ENCODE peak calls at places on chromosomes 11 and 22, in seven cellular contexts. A is AG04450; E is trophoblast cell; G is left ventricle myocardium inferior; J is CD4-positive, CD25-positive, alpha-beta regulatory T cell; S is tibial artery; M is colonic mucosa. Z is an unnamed sample.

GRCh38 chr11:44600739-44601416 is 35.4 kb downstream of the CD82 start:
- DNase-seq in A (no peak), E (no peak), G (peak; percentile 56), J (no peak), S (no peak), M (no peak), Z (peak; percentile 61)

GRCh38 chr22:35258144-35258988 is 1.1 kb downstream of the HMGXB4 start:
- DNase-seq in A (no peak), E (no peak), G (no peak), J (no peak), S (no peak), M (peak; percentile 36), Z (no peak)

GRCh38 chr11:77183421-77183984 is 55.5 kb downstream of the MYO7A start:
- DNase-seq in A (no peak), E (no peak), G (no peak), J (no peak), S (no peak), M (no peak), Z (no peak)

GRCh38 chr11:10314199-10315072 is 9.6 kb downstream of the ADM start:
- DNase-seq in A (no peak), E (peak; percentile 43), G (no peak), J (peak; percentile 32), S (no peak), M (no peak), Z (no peak)

GRCh38 chr11:61065955-61066638 is 36.2 kb upstream of the CD5 start:
- DNase-seq in A (no peak), E (no peak), G (no peak), J (no peak), S (no peak), M (no peak), Z (no peak)

GRCh38 chr11:71449596-71449995 is 1.4 kb upstream of the DHCR7 start:
- DNase-seq in A (no peak), E (no peak), G (no peak), J (no peak), S (peak; percentile 15), M (no peak), Z (no peak)

GRCh38 chr22:37806409-37807338 is 1.1 kb upstream of the GCAT start:
- DNase-seq in A (no peak), E (no peak), G (no peak), J (no peak), S (no peak), M (peak; percentile 68), Z (no peak)

GRCh38 chr11:74417379-74417804 is 19.2 kb upstream of the PGM2L1 start:
- DNase-seq in A (no peak), E (peak; percentile 47), G (no peak), J (peak; percentile 54), S (no peak), M (no peak), Z (no peak)

GRCh38 chr22:29744902-29745301 is 21.9 kb downstream of the ZMAT5 start:
- DNase-seq in A (peak; percentile 15), E (no peak), G (no peak), J (no peak), S (peak; percentile 75), M (peak; percentile 32), Z (no peak)

GRCh38 chr11:12914401-12914912 is 94.7 kb upstream of the RASSF10 start:
- DNase-seq in A (no peak), E (peak; percentile 20), G (peak; percentile 75), J (no peak), S (peak; percentile 27), M (peak; percentile 29), Z (peak; percentile 75)

GRCh38 chr22:39090426-39091064 is 6.5 kb upstream of the APOBEC3H start:
- DNase-seq in A (no peak), E (no peak), G (no peak), J (peak; percentile 85), S (no peak), M (no peak), Z (peak; percentile 31)

GRCh38 chr11:76637491-76638266 is 32.9 kb downstream of the LRRC32 start:
- DNase-seq in A (no peak), E (no peak), G (peak; percentile 78), J (no peak), S (peak; percentile 77), M (no peak), Z (peak; percentile 80)

GRCh38 chr22:33875316-33875715 is 45.0 kb downstream of the LARGE1 start:
- DNase-seq in A (no peak), E (no peak), G (peak; percentile 27), J (no peak), S (no peak), M (no peak), Z (peak; percentile 27)

GRCh38 chr11:117872420-117872961 is 4.0 kb downstream of the FXYD6 start:
- DNase-seq in A (no peak), E (no peak), G (peak; percentile 47), J (no peak), S (no peak), M (no peak), Z (peak; percentile 47)

GRCh38 chr11:71129624-71130023 is 122.8 kb downstream of the SHANK2 start:
- DNase-seq in A (no peak), E (no peak), G (no peak), J (no peak), S (no peak), M (no peak), Z (no peak)

GRCh38 chr22:24433001-24433867 is 5.8 kb downstream of the ADORA2A start:
- DNase-seq in A (no peak), E (no peak), G (no peak), J (no peak), S (no peak), M (no peak), Z (peak; percentile 25)

GRCh38 chr11:126079640-126080205 is 17.1 kb upstream of the CDON start:
- DNase-seq in A (no peak), E (no peak), G (no peak), J (no peak), S (no peak), M (no peak), Z (no peak)

GRCh38 chr22:30488121-30488520 is 16.3 kb upstream of the SEC14L3 start:
- DNase-seq in A (no peak), E (no peak), G (no peak), J (no peak), S (no peak), M (no peak), Z (no peak)

GRCh38 chr22:47034076-47034808 is 271.8 kb downstream of the TBC1D22A start:
- DNase-seq in A (no peak), E (no peak), G (peak; percentile 7), J (no peak), S (no peak), M (no peak), Z (peak; percentile 33)

GRCh38 chr11:61958590-61958989 is 8.4 kb downstream of the BEST1 start:
- DNase-seq in A (no peak), E (no peak), G (no peak), J (no peak), S (no peak), M (no peak), Z (no peak)

GRCh38 chr22:43888740-43889139 is 3.1 kb downstream of the PNPLA5 start:
- DNase-seq in A (no peak), E (no peak), G (no peak), J (no peak), S (no peak), M (no peak), Z (no peak)

GRCh38 chr11:60252208-60252566 is 9.2 kb upstream of the MS4A4E start:
- DNase-seq in A (no peak), E (no peak), G (no peak), J (no peak), S (no peak), M (no peak), Z (no peak)

DNA sequence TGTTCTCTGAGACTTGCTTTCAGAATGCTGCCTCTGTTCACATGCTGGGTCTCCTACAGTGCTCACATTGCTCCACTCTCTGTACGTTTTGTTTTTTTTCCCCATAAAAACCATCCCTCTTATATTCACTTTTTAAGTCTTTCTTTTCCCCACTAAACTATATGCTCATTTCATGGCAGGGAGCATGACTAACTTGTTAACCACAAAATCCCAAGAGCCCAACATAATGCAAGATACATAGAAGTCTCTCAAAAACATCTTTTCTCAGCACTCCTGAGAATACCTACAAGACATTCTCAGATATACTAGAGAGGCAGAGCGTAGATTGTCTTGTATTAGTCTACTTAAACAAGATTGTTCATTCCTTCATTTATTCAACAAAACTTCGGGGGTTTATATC is 73.3 kb downstream of the FAM76B start:
- DNase-seq in A (no peak), E (no peak), G (no peak), J (no peak), S (no peak), M (no peak), Z (no peak)
- H3K4me3 ChIP-seq in A (no peak overlapping the region), E (no peak overlapping the region), G (no peak overlapping the region), J (peak overlapping the region; percentile 54), S (no peak overlapping the region), M (no peak overlapping the region), Z (no peak overlapping the region)

DNA sequence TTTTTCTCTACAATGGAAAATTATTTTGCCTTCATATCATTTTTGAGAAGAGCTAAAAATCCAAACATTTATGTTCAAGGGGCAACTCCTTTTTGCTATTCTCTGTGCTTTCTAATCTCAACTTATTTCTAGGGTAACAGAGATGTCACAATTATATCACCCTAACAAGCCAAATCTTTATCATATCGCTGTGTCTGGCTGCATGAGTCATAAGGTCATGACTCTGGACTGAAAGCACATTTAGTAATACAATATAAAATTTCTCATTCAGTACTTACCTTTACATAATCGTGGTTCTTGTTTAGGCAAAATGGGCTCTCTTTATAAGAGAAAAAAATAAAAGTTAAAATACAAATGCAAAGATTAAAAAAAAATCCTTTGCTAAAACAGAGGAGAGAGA is 326.0 kb downstream of the CASP12 start:
- DNase-seq in A (no peak), E (no peak), G (no peak), J (no peak), S (no peak), M (no peak), Z (no peak)
- H3K9me3 ChIP-seq in A (no peaks in the 10 kb centered on the region), E (no peaks in the 10 kb centered on the region), G (peaks cover 10% of the 10 kb centered on the region), J (no peaks in the 10 kb centered on the region), S (no peaks in the 10 kb centered on the region), M (no peaks in the 10 kb centered on the region), Z (no peaks in the 10 kb centered on the region)

DNA sequence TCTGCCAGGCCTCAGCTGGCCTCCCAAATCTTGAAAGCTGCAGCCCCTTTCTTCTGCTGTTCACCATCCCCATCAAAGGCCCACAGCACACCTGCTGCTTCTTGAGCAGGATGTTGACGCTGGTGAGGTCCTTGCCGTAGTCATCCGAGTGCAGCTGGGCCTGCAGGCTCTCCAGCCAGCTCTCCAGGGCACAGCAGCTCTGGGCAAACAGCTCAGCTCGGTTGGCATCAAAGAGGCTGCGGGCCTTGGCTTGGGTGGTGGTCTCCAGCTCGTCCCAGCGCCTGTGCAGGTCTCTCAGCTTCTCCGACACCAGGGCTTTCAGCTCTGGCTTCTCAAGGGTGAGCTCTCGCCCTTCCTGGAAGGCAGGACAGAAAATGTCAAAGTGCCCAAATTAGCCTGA is 18.5 kb upstream of the RBM4B start:
- DNase-seq in A (no peak), E (no peak), G (no peak), J (no peak), S (no peak), M (no peak), Z (peak; percentile 3)
- H3K27ac ChIP-seq in A (no peak overlapping the region), E (no peak overlapping the region), G (no peak overlapping the region), J (no peak overlapping the region), S (no peak overlapping the region), M (no peak overlapping the region), Z (no peak overlapping the region)

GRCh38 chr11:58028687-58029411 is 1.9 kb upstream of the OR6Q1 start:
- DNase-seq in A (peak; percentile 83), E (peak; percentile 51), G (no peak), J (no peak), S (peak; percentile 25), M (no peak), Z (peak; percentile 24)

GRCh38 chr11:58027341-58027740 is 3.4 kb upstream of the OR6Q1 start:
- DNase-seq in A (peak; percentile 74), E (peak; percentile 51), G (no peak), J (no peak), S (no peak), M (no peak), Z (no peak)

GRCh38 chr11:58034471-58034870 is 3.7 kb downstream of the OR6Q1 start:
- DNase-seq in A (no peak), E (no peak), G (no peak), J (no peak), S (no peak), M (no peak), Z (no peak)

GRCh38 chr11:58030653-58031052 is at the start of gene OR6Q1:
- DNase-seq in A (no peak), E (no peak), G (no peak), J (no peak), S (no peak), M (no peak), Z (no peak)
- H3K4me3 ChIP-seq in A (no peak within 1 kb of the TSS), E (no peak within 1 kb of the TSS), G (no peak within 1 kb of the TSS), J (no peak within 1 kb of the TSS), S (no peak within 1 kb of the TSS), M (no peak within 1 kb of the TSS), Z (no peak within 1 kb of the TSS)